ENCODE peak calls at places on chromosome 7, in five cellular contexts. F is H1, W is H9, X is neuronal stem cell, G is mesenchymal stem cell. M is an unnamed sample.

GRCh38 chr7:38615665-38616064 is 15.5 kb downstream of the AMPH start:
- DNase-seq in F (no peak), W (no peak), X (no peak), G (no peak), M (no peak)

GRCh38 chr7:117212969-117213877 is 109.6 kb downstream of the WNT2 start:
- DNase-seq in F (peak; percentile 70), W (peak; percentile 68), X (peak; percentile 54), G (peak; percentile 72), M (peak; percentile 70)

GRCh38 chr7:74070619-74070920 is 13.0 kb upstream of the LIMK1 start:
- DNase-seq in F (no peak), W (no peak), X (no peak), G (no peak), M (no peak)

GRCh38 chr7:47078241-47078640 is 503.7 kb downstream of the TNS3 start:
- DNase-seq in F (no peak), W (no peak), X (no peak), G (no peak), M (no peak)

GRCh38 chr7:151628846-151629604 is 109.3 kb upstream of the RHEB start:
- DNase-seq in F (no peak), W (peak; percentile 61), X (no peak), G (no peak), M (peak; percentile 69)

GRCh38 chr7:47374538-47374937 is 207.4 kb downstream of the TNS3 start:
- DNase-seq in F (no peak), W (no peak), X (no peak), G (no peak), M (no peak)

GRCh38 chr7:6306471-6306870 is 34.0 kb upstream of the CYTH3 start:
- DNase-seq in F (no peak), W (no peak), X (no peak), G (peak; percentile 43), M (peak; percentile 90)

GRCh38 chr7:127751723-127752448 is 99.9 kb downstream of the SND1 start:
- DNase-seq in F (no peak), W (no peak), X (no peak), G (peak; percentile 56), M (no peak)

GRCh38 chr7:57339198-57339944 is 110.6 kb upstream of the ZNF716 start:
- DNase-seq in F (no peak), W (no peak), X (no peak), G (no peak), M (no peak)

GRCh38 chr7:51069411-51070083 is 247.1 kb downstream of the COBL start:
- DNase-seq in F (no peak), W (no peak), X (no peak), G (no peak), M (no peak)

GRCh38 chr7:22355620-22356009 is 1.3 kb downstream of the RAPGEF5 start:
- DNase-seq in F (no peak), W (no peak), X (no peak), G (no peak), M (no peak)

GRCh38 chr7:20176552-20177242 is 40.5 kb downstream of the MACC1 start:
- DNase-seq in F (no peak), W (no peak), X (no peak), G (no peak), M (no peak)

GRCh38 chr7:46058424-46058823 is 137.4 kb upstream of the IGFBP3 start:
- DNase-seq in F (no peak), W (no peak), X (no peak), G (peak; percentile 9), M (no peak)

GRCh38 chr7:47539398-47540052 is 42.4 kb downstream of the TNS3 start:
- DNase-seq in F (no peak), W (no peak), X (no peak), G (peak; percentile 99), M (no peak)

GRCh38 chr7:5455175-5455574 is 31.5 kb upstream of the TNRC18 start:
- DNase-seq in F (no peak), W (no peak), X (no peak), G (no peak), M (no peak)

GRCh38 chr7:150358433-150358832 is 10.2 kb upstream of the REPIN1 start:
- DNase-seq in F (no peak), W (no peak), X (no peak), G (no peak), M (no peak)

GRCh38 chr7:33395340-33395739 is 266.0 kb downstream of the BBS9 start:
- DNase-seq in F (no peak), W (no peak), X (no peak), G (peak; percentile 13), M (no peak)

GRCh38 chr7:51186531-51186930 is 130.1 kb downstream of the COBL start:
- DNase-seq in F (no peak), W (no peak), X (no peak), G (peak; percentile 34), M (no peak)

GRCh38 chr7:80859272-80859970 is 59.4 kb downstream of the SEMA3C start:
- DNase-seq in F (no peak), W (no peak), X (no peak), G (peak; percentile 24), M (no peak)

GRCh38 chr7:66696774-66697191 is 43.8 kb upstream of the RABGEF1 start:
- DNase-seq in F (no peak), W (no peak), X (no peak), G (peak; percentile 16), M (no peak)

GRCh38 chr7:152641384-152641783 is 34.6 kb downstream of the XRCC2 start:
- DNase-seq in F (no peak), W (no peak), X (no peak), G (no peak), M (no peak)

GRCh38 chr7:112398534-112398933 is 51.7 kb upstream of the IFRD1 start:
- DNase-seq in F (no peak), W (no peak), X (no peak), G (no peak), M (no peak)

GRCh38 chr7:133344275-133344674 is 91.4 kb downstream of the EXOC4 start:
- DNase-seq in F (no peak), W (no peak), X (no peak), G (no peak), M (peak; percentile 2)

GRCh38 chr7:18762189-18762588 is 266.6 kb downstream of the HDAC9 start:
- DNase-seq in F (no peak), W (no peak), X (no peak), G (peak; percentile 18), M (no peak)

GRCh38 chr7:66145404-66145843 is 30.8 kb downstream of the CRCP start:
- DNase-seq in F (no peak), W (no peak), X (no peak), G (peak; percentile 91), M (no peak)

GRCh38 chr7:8125680-8126444 is 136.1 kb downstream of the ICA1 start:
- DNase-seq in F (no peak), W (no peak), X (no peak), G (no peak), M (no peak)

GRCh38 chr7:76377186-76377918 is 18.6 kb upstream of the YWHAG start:
- DNase-seq in F (no peak), W (no peak), X (no peak), G (no peak), M (no peak)

GRCh38 chr7:21426286-21426957 is 1.5 kb upstream of the SP4 start:
- DNase-seq in F (no peak), W (peak; percentile 40), X (no peak), G (no peak), M (peak; percentile 90)

GRCh38 chr7:94060772-94061171 is 56.6 kb upstream of the BET1 start:
- DNase-seq in F (no peak), W (no peak), X (no peak), G (peak; percentile 88), M (no peak)

GRCh38 chr7:6482307-6482706 is 34.6 kb upstream of the DAGLB start:
- DNase-seq in F (no peak), W (no peak), X (no peak), G (no peak), M (no peak)

GRCh38 chr7:17255930-17256329 is 42.5 kb upstream of the AHR start:
- DNase-seq in F (no peak), W (no peak), X (no peak), G (no peak), M (no peak)

GRCh38 chr7:153193144-153193595 is 433.6 kb downstream of the ACTR3B start:
- DNase-seq in F (peak; percentile 87), W (peak; percentile 79), X (peak; percentile 43), G (no peak), M (peak; percentile 65)

GRCh38 chr7:100674441-100675407 is 1.2 kb downstream of the GNB2 start:
- DNase-seq in F (peak; percentile 69), W (no peak), X (no peak), G (peak; percentile 34), M (peak; percentile 57)

GRCh38 chr7:105325225-105325904 is 63.4 kb downstream of the SRPK2 start:
- DNase-seq in F (peak; percentile 47), W (no peak), X (no peak), G (no peak), M (no peak)

GRCh38 chr7:27078616-27079233 is 17.1 kb downstream of the HOXA1 start:
- DNase-seq in F (no peak), W (no peak), X (no peak), G (no peak), M (no peak)

GRCh38 chr7:24974026-24974832 is 5.7 kb downstream of the OSBPL3 start:
- DNase-seq in F (no peak), W (no peak), X (no peak), G (no peak), M (no peak)

GRCh38 chr7:24970676-24971075 is 9.3 kb downstream of the OSBPL3 start:
- DNase-seq in F (no peak), W (no peak), X (no peak), G (no peak), M (no peak)

GRCh38 chr7:24971333-24972165 is 8.4 kb downstream of the OSBPL3 start:
- DNase-seq in F (no peak), W (peak; percentile 33), X (no peak), G (peak; percentile 92), M (peak; percentile 65)

GRCh38 chr7:24972991-24973390 is 7.0 kb downstream of the OSBPL3 start:
- DNase-seq in F (no peak), W (no peak), X (no peak), G (peak; percentile 52), M (peak; percentile 54)

GRCh38 chr7:24972166-24972477 is 7.9 kb downstream of the OSBPL3 start:
- DNase-seq in F (no peak), W (no peak), X (no peak), G (no peak), M (no peak)
- H2BK120ac ChIP-seq in F (no peak overlapping the region), W (no peak overlapping the region), X (no peak overlapping the region), G (peak overlapping the region; percentile 69), M (no peak overlapping the region)

GRCh38 chr7:77426052-77426404 is 9.9 kb upstream of the GSAP start:
- DNase-seq in F (no peak), W (no peak), X (no peak), G (no peak), M (no peak)
- H3K9ac ChIP-seq in F (no peak overlapping the region), W (no peak overlapping the region), X (no peak overlapping the region), G (peak overlapping the region; percentile 83), M (no peak overlapping the region)

GRCh38 chr7:137980308-137980707 is 21.6 kb downstream of the CREB3L2 start:
- DNase-seq in F (no peak), W (no peak), X (no peak), G (no peak), M (no peak)
- H3K14ac ChIP-seq in F (no peak overlapping the region), W (no peak overlapping the region), X (no peak overlapping the region), G (no peak overlapping the region), M (no peak overlapping the region)

DNA sequence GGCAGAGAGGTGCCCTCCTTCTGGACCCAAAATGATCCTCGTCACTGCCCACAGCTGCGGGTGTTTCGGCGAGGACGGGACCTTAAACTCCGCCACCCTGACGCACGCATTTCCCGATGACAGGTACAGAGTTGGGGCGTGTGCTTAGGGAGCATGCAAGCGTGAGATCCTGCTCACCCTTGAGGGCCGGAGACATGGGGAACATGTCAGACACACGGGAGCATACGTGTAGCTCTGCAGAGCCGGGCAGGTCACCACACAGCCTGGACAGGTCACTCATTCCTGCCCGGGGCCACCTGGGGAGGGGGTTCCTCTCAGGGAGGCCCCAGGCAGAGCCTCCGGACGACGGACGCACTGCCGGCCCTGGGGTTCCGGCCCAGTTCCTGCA is 57.6 kb upstream of the PDGFA start:
- DNase-seq in F (no peak), W (no peak), X (no peak), G (no peak), M (no peak)
- H2BK120ac ChIP-seq in F (no peak overlapping the region), W (no peak overlapping the region), X (no peak overlapping the region), G (no peak overlapping the region), M (no peak overlapping the region)